ENCODE peak calls at places on chromosomes 11 and 22, in ten cellular contexts. Z is upper lobe of right lung; T is cardiac muscle cell; K is stimulated activated CD4-positive, alpha-beta T cell treated with anti-CD3 and anti-CD28 coated beads, Interleukin-1b, Interleukin-23, amount 100 ng/mL, for 24 hours; S is EL; O is posterior vena cava; P is AG09309; Q is SW 1271; N is choroid plexus epithelial cell; D is hypothalamus. J is an unnamed sample.

GRCh38 chr11:19559746-19560145 is 152.9 kb upstream of the NAV2 start:
- DNase-seq in P (no peak), Z (no peak), D (no peak), N (no peak), K (no peak), T (no peak), S (no peak), Q (no peak), O (no peak), J (no peak)

GRCh38 chr11:79661373-79661772 is 220.5 kb upstream of the TENM4 start:
- DNase-seq in T (no peak), Q (no peak), O (no peak), K (no peak), P (no peak), Z (no peak), N (no peak), D (no peak), S (no peak), J (no peak)

GRCh38 chr22:42443240-42444059 is 11.2 kb upstream of the NFAM1 start:
- DNase-seq in K (no peak), Q (no peak), T (peak; percentile 46), D (no peak), S (no peak), Z (no peak), P (no peak), N (no peak), O (no peak), J (no peak)

GRCh38 chr11:1307998-1308744 is 1.3 kb downstream of the TOLLIP start:
- DNase-seq in N (peak; percentile 31), O (no peak), P (no peak), T (peak; percentile 16), Z (no peak), K (no peak), Q (no peak), S (no peak), D (no peak), J (no peak)

GRCh38 chr11:46504817-46505613 is 88.8 kb downstream of the AMBRA1 start:
- DNase-seq in Q (no peak), S (peak; percentile 41), K (no peak), N (peak; percentile 71), P (no peak), T (no peak), O (no peak), Z (no peak), D (no peak), J (no peak)

GRCh38 chr22:28299760-28300159 is 379.9 kb downstream of the TTC28 start:
- DNase-seq in S (no peak), Q (no peak), Z (no peak), K (no peak), O (no peak), T (peak; percentile 93), P (peak; percentile 16), D (no peak), N (peak; percentile 12), J (no peak)

GRCh38 chr11:18792066-18792591 is 531 bp upstream of the PTPN5 start:
- DNase-seq in D (no peak), O (no peak), T (peak; percentile 7), Z (no peak), P (no peak), K (no peak), S (no peak), N (no peak), Q (no peak), J (no peak)

GRCh38 chr11:69657911-69658605 is 17.1 kb downstream of the LTO1 start:
- DNase-seq in P (no peak), T (peak; percentile 37), N (peak; percentile 60), D (no peak), K (no peak), S (no peak), O (peak; percentile 66), Q (no peak), Z (peak; percentile 52), J (no peak)

GRCh38 chr22:22742641-22743040 is 98.2 kb downstream of the GGTLC2 start:
- DNase-seq in K (no peak), T (no peak), N (no peak), Q (no peak), Z (no peak), P (no peak), S (no peak), D (no peak), O (no peak), J (no peak)

GRCh38 chr11:67269401-67270255 is 3.4 kb downstream of the GRK2 start:
- DNase-seq in Z (peak; percentile 61), P (no peak), K (no peak), Q (no peak), S (no peak), D (no peak), N (no peak), O (peak; percentile 78), T (no peak), J (no peak)

GRCh38 chr11:35583126-35583525 is 35.1 kb upstream of the FJX1 start:
- DNase-seq in P (no peak), K (no peak), Z (no peak), D (no peak), Q (no peak), S (peak; percentile 66), T (peak; percentile 39), N (peak; percentile 68), O (no peak), J (no peak)

GRCh38 chr22:28560005-28560742 is 119.5 kb downstream of the TTC28 start:
- DNase-seq in K (no peak), Q (peak; percentile 12), T (peak; percentile 71), N (peak; percentile 46), Z (no peak), D (no peak), S (peak; percentile 70), P (peak; percentile 14), O (no peak), J (no peak)

GRCh38 chr11:36469063-36469462 is 41.0 kb downstream of the TRAF6 start:
- DNase-seq in Q (no peak), T (no peak), N (peak; percentile 57), Z (no peak), P (no peak), S (peak; percentile 59), D (no peak), O (no peak), K (no peak), J (no peak)

GRCh38 chr22:45263790-45264269 is 20.9 kb upstream of the UPK3A start:
- DNase-seq in O (peak; percentile 93), P (peak; percentile 61), S (peak; percentile 80), Q (no peak), Z (peak; percentile 84), N (peak; percentile 88), D (peak; percentile 75), T (peak; percentile 90), K (no peak), J (no peak)

GRCh38 chr11:94652735-94653284 is 85.6 kb downstream of the PIWIL4 start:
- DNase-seq in K (no peak), S (no peak), T (no peak), Z (no peak), D (no peak), N (no peak), O (no peak), Q (no peak), P (no peak), J (no peak)

GRCh38 chr22:43848366-43849171 is 13.7 kb downstream of the SULT4A1 start:
- DNase-seq in S (no peak), K (no peak), P (no peak), Q (no peak), T (peak; percentile 38), Z (peak; percentile 52), O (peak; percentile 55), N (peak; percentile 65), D (no peak), J (no peak)

GRCh38 chr11:115990004-115990447 is 485.8 kb upstream of the CADM1 start:
- DNase-seq in D (no peak), T (no peak), K (no peak), O (no peak), S (no peak), N (no peak), Q (no peak), P (no peak), Z (peak; percentile 71), J (no peak)

J was measured in activated CD8-positive, alpha-beta memory T cell treated with anti-CD3 and anti-CD28 coated beads, Interleukin-2, amount 50 U/mL, for 4 hours.